ENCODE peak calls at places on chromosomes 16 and 17, in ten cellular contexts. T, M, S, D, N, R, Z, K, Y and A are unnamed samples.
A peak's percentile ranks its signal among the peaks of the same experiment; 100 is the strongest.

GRCh38 chr17:40556884-40557414 is 8.3 kb downstream of the CCR7 start:
- DNase-seq in T (no peak), N (no peak), M (no peak), R (no peak), Y (no peak), S (no peak), K (no peak), D (no peak), Z (no peak), A (no peak)

GRCh38 chr17:73887739-73888138 is 243.5 kb upstream of the SDK2 start:
- DNase-seq in R (no peak), D (no peak), N (no peak), T (no peak), Z (no peak), K (no peak), S (no peak), Y (no peak), M (no peak), A (no peak)

GRCh38 chr17:83193336-83194188 is 114.2 kb downstream of the METRNL start:
- DNase-seq in D (peak; percentile 72), Y (no peak), T (peak; percentile 66), R (no peak), Z (peak; percentile 23), K (no peak), M (no peak), S (no peak), N (peak; percentile 52), A (peak; percentile 51)

GRCh38 chr17:36837616-36838272 is 99.5 kb upstream of the LHX1 start:
- DNase-seq in Z (no peak), T (no peak), N (no peak), S (no peak), D (no peak), K (no peak), M (peak; percentile 70), Y (no peak), R (no peak), A (no peak)

GRCh38 chr17:82497483-82498405 is 21.8 kb upstream of the FOXK2 start:
- DNase-seq in S (no peak), R (peak; percentile 35), N (peak; percentile 67), T (peak; percentile 27), Z (peak; percentile 56), M (peak; percentile 76), Y (no peak), D (peak; percentile 20), K (peak; percentile 49), A (peak; percentile 87)

GRCh38 chr16:64892843-64893242 is 229.0 kb downstream of the CDH11 start:
- DNase-seq in Y (no peak), D (no peak), T (peak; percentile 68), K (peak; percentile 80), Z (no peak), M (no peak), N (peak; percentile 94), R (peak; percentile 13), S (no peak), A (peak; percentile 96)

GRCh38 chr16:85168732-85169256 is 56.5 kb upstream of the CIBAR2 start:
- DNase-seq in K (peak; percentile 61), Y (no peak), M (peak; percentile 86), D (no peak), Z (no peak), N (peak; percentile 83), T (peak; percentile 31), S (no peak), R (peak; percentile 72), A (no peak)

GRCh38 chr16:2514333-2515179 is 804 bp downstream of the ATP6V0C start:
- DNase-seq in D (no peak), N (peak; percentile 60), S (no peak), Z (no peak), Y (no peak), K (no peak), T (no peak), R (peak; percentile 64), M (peak; percentile 48), A (no peak)

GRCh38 chr16:49462356-49462988 is 88.9 kb downstream of the C16orf78 start:
- DNase-seq in T (no peak), S (no peak), Z (no peak), M (no peak), D (no peak), Y (no peak), N (no peak), R (no peak), K (no peak), A (no peak)

GRCh38 chr17:50681260-50682200 is 26.2 kb downstream of the ANKRD40 start:
- DNase-seq in R (peak; percentile 82), Z (no peak), D (no peak), S (no peak), K (peak; percentile 80), M (peak; percentile 62), N (peak; percentile 89), Y (no peak), T (peak; percentile 84), A (peak; percentile 67)

GRCh38 chr16:80932725-80933124 is 74.0 kb downstream of the CMC2 start:
- DNase-seq in N (peak; percentile 84), D (peak; percentile 50), K (peak; percentile 64), R (no peak), T (peak; percentile 82), Y (no peak), Z (no peak), S (no peak), M (no peak), A (peak; percentile 91)

GRCh38 chr16:81558444-81559175 is 114.0 kb downstream of the CMIP start:
- DNase-seq in T (no peak), S (no peak), K (no peak), N (no peak), Y (no peak), M (peak; percentile 24), R (peak; percentile 90), D (no peak), Z (no peak), A (no peak)

GRCh38 chr16:87012954-87013938 is 303.9 kb downstream of the C16orf95 start:
- DNase-seq in Z (no peak), M (no peak), Y (no peak), N (no peak), K (no peak), D (no peak), T (no peak), R (no peak), S (no peak), A (no peak)

GRCh38 chr16:8469102-8469778 is 121.1 kb downstream of the TMEM114 start:
- DNase-seq in D (no peak), S (no peak), Y (no peak), M (no peak), T (no peak), R (no peak), K (no peak), N (no peak), Z (no peak), A (no peak)

GRCh38 chr16:5863207-5863606 is 765.6 kb upstream of the EEF2KMT start:
- DNase-seq in Y (no peak), D (no peak), S (no peak), Z (no peak), K (no peak), N (no peak), T (no peak), R (no peak), M (no peak), A (no peak)

GRCh38 chr17:75090871-75091854 is 3.4 kb downstream of the SLC16A5 start:
- DNase-seq in M (no peak), T (no peak), Z (no peak), Y (no peak), D (no peak), S (no peak), K (no peak), R (no peak), N (no peak), A (no peak)
- H3K27ac ChIP-seq in M (peak overlapping the region; percentile 14), T (no peak overlapping the region), Z (no peak overlapping the region), Y (peak overlapping the region; percentile 34), D (no peak overlapping the region), S (no peak overlapping the region), K (no peak overlapping the region), R (peak overlapping the region; percentile 99), N (no peak overlapping the region), A (no peak overlapping the region)

GRCh38 chr17:7706631-7707354 is 1.8 kb downstream of the EFNB3 start:
- DNase-seq in S (no peak), N (no peak), M (no peak), R (no peak), T (no peak), Y (no peak), K (no peak), D (no peak), Z (no peak), A (no peak)

GRCh38 chr17:7705269-7706255 is 560 bp downstream of the EFNB3 start:
- DNase-seq in K (no peak), Z (no peak), M (peak; percentile 58), S (no peak), T (no peak), Y (no peak), R (no peak), N (no peak), D (no peak), A (no peak)

GRCh38 chr17:7702776-7703175 is 2.2 kb upstream of the EFNB3 start:
- DNase-seq in T (no peak), K (no peak), Y (no peak), D (no peak), S (no peak), N (no peak), M (no peak), Z (no peak), R (no peak), A (no peak)

GRCh38 chr17:7703584-7704574 is 1.1 kb upstream of the EFNB3 start:
- DNase-seq in K (peak; percentile 43), Z (no peak), T (no peak), M (peak; percentile 92), S (no peak), Y (peak; percentile 61), N (peak; percentile 84), R (peak; percentile 90), D (peak; percentile 32), A (peak; percentile 26)

GRCh38 chr17:7704601-7705268 is at the start of gene EFNB3:
- DNase-seq in K (peak; percentile 22), D (peak; percentile 38), Y (no peak), N (peak; percentile 54), M (peak; percentile 92), S (no peak), R (peak; percentile 80), T (peak; percentile 39), Z (no peak), A (peak; percentile 32)
- TF ChIP-seq EZH2 in K (peak; percentile 93), D (no peak), Y (no peak), N (peak; percentile 31), M (no peak), S (no peak), R (no peak), T (no peak), Z (no peak), A (no peak)

GRCh38 chr17:38874505-38875419 is 4.9 kb downstream of the LASP1 start:
- DNase-seq in N (peak; percentile 66), Y (no peak), Z (no peak), D (no peak), S (no peak), M (no peak), K (peak; percentile 23), T (no peak), R (no peak), A (no peak)
- H3K4me1 ChIP-seq in N (peaks cover 63% of the 10 kb centered on the region), Y (peaks cover 15% of the 10 kb centered on the region), Z (peaks cover 26% of the 10 kb centered on the region), D (peaks cover 65% of the 10 kb centered on the region), S (peaks cover 24% of the 10 kb centered on the region), M (peaks cover 37% of the 10 kb centered on the region), K (peaks cover 48% of the 10 kb centered on the region), T (peaks cover 36% of the 10 kb centered on the region), R (peaks cover 66% of the 10 kb centered on the region), A (peaks cover 67% of the 10 kb centered on the region)

GRCh38 chr17:31310877-31311276 is 3.0 kb downstream of the EVI2B start:
- DNase-seq in Z (peak; percentile 84), D (no peak), Y (no peak), K (no peak), N (no peak), T (no peak), R (no peak), M (no peak), S (no peak), A (no peak)
- H3K27ac ChIP-seq in Z (peak overlapping the region; percentile 90), D (no peak overlapping the region), Y (no peak overlapping the region), K (no peak overlapping the region), N (no peak overlapping the region), T (no peak overlapping the region), R (no peak overlapping the region), M (no peak overlapping the region), S (peak overlapping the region; percentile 95), A (no peak overlapping the region)

GRCh38 chr17:78127888-78128615 is 503 bp downstream of the TMC6 start:
- DNase-seq in R (peak; percentile 72), Y (no peak), Z (no peak), T (peak; percentile 57), K (no peak), S (no peak), N (no peak), D (peak; percentile 40), M (peak; percentile 76), A (no peak)
- TF ChIP-seq EZH2 in R (no peak), Y (no peak), Z (no peak), T (no peak), K (peak; percentile 60), S (no peak), N (peak; percentile 74), D (no peak), M (no peak), A (peak; percentile 71)